ENCODE peak calls at places on chromosome 19, in seven cellular contexts. One of them, this sample, is unnamed.

GRCh38 chr19:41398042-41398403 is 405 bp downstream of the BCKDHA start:
- DNase-seq in IMR-90: no peak
- DNase-seq in AG10803: peak; percentile 18
- DNase-seq in cardiac muscle cell: no peak
- DNase-seq in PC-3: no peak
- DNase-seq in AG04450: no peak
- DNase-seq in left lung: no peak
- DNase-seq in this sample: no peak

GRCh38 chr19:5607318-5608270 is 15.0 kb downstream of the SAFB2 start:
- DNase-seq in IMR-90: no peak
- DNase-seq in AG10803: no peak
- DNase-seq in cardiac muscle cell: no peak
- DNase-seq in PC-3: peak; percentile 56
- DNase-seq in AG04450: no peak
- DNase-seq in left lung: no peak
- DNase-seq in this sample: no peak

GRCh38 chr19:3276341-3276799 is 51.9 kb downstream of the CELF5 start:
- DNase-seq in IMR-90: no peak
- DNase-seq in AG10803: no peak
- DNase-seq in cardiac muscle cell: no peak
- DNase-seq in PC-3: peak; percentile 75
- DNase-seq in AG04450: no peak
- DNase-seq in left lung: no peak
- DNase-seq in this sample: peak; percentile 92

GRCh38 chr19:45440259-45440638 is 16.5 kb upstream of the ERCC1 start:
- DNase-seq in IMR-90: no peak
- DNase-seq in AG10803: no peak
- DNase-seq in cardiac muscle cell: no peak
- DNase-seq in PC-3: no peak
- DNase-seq in AG04450: no peak
- DNase-seq in left lung: no peak
- DNase-seq in this sample: no peak

GRCh38 chr19:2683430-2683995 is 19.0 kb downstream of the GNG7 start:
- DNase-seq in IMR-90: no peak
- DNase-seq in AG10803: no peak
- DNase-seq in cardiac muscle cell: no peak
- DNase-seq in PC-3: no peak
- DNase-seq in AG04450: no peak
- DNase-seq in left lung: no peak
- DNase-seq in this sample: no peak

GRCh38 chr19:54302252-54302651 is 10.7 kb downstream of the LILRA5 start:
- DNase-seq in IMR-90: no peak
- DNase-seq in AG10803: no peak
- DNase-seq in cardiac muscle cell: no peak
- DNase-seq in PC-3: no peak
- DNase-seq in AG04450: no peak
- DNase-seq in left lung: no peak
- DNase-seq in this sample: no peak

GRCh38 chr19:42091300-42092266 is 15.6 kb downstream of the ZNF574 start:
- DNase-seq in IMR-90: peak; percentile 64
- DNase-seq in AG10803: peak; percentile 54
- DNase-seq in cardiac muscle cell: peak; percentile 55
- DNase-seq in PC-3: peak; percentile 49
- DNase-seq in AG04450: no peak
- DNase-seq in left lung: peak; percentile 76
- DNase-seq in this sample: peak; percentile 46

GRCh38 chr19:5447700-5448311 is 7.4 kb upstream of the ZNRF4 start:
- DNase-seq in IMR-90: no peak
- DNase-seq in AG10803: peak; percentile 34
- DNase-seq in cardiac muscle cell: no peak
- DNase-seq in PC-3: no peak
- DNase-seq in AG04450: no peak
- DNase-seq in left lung: no peak
- DNase-seq in this sample: peak; percentile 42

GRCh38 chr19:8391274-8392016 is 1.3 kb downstream of the RAB11B start:
- DNase-seq in IMR-90: no peak
- DNase-seq in AG10803: no peak
- DNase-seq in cardiac muscle cell: no peak
- DNase-seq in PC-3: no peak
- DNase-seq in AG04450: no peak
- DNase-seq in left lung: no peak
- DNase-seq in this sample: no peak

GRCh38 chr19:38047641-38048040 is 140.6 kb downstream of the SIPA1L3 start:
- DNase-seq in IMR-90: no peak
- DNase-seq in AG10803: no peak
- DNase-seq in cardiac muscle cell: no peak
- DNase-seq in PC-3: no peak
- DNase-seq in AG04450: no peak
- DNase-seq in left lung: peak; percentile 57
- DNase-seq in this sample: peak; percentile 15

GRCh38 chr19:2478324-2478755 is 2.4 kb downstream of the GADD45B start:
- DNase-seq in IMR-90: peak; percentile 64
- DNase-seq in AG10803: peak; percentile 79
- DNase-seq in cardiac muscle cell: peak; percentile 59
- DNase-seq in PC-3: peak; percentile 53
- DNase-seq in AG04450: no peak
- DNase-seq in left lung: no peak
- DNase-seq in this sample: peak; percentile 91

GRCh38 chr19:45136507-45137178 is 24.1 kb downstream of the NKPD1 start:
- DNase-seq in IMR-90: no peak
- DNase-seq in AG10803: no peak
- DNase-seq in cardiac muscle cell: no peak
- DNase-seq in PC-3: no peak
- DNase-seq in AG04450: no peak
- DNase-seq in left lung: no peak
- DNase-seq in this sample: no peak

GRCh38 chr19:55044286-55044685 is 6.2 kb upstream of the GP6 start:
- DNase-seq in IMR-90: no peak
- DNase-seq in AG10803: no peak
- DNase-seq in cardiac muscle cell: no peak
- DNase-seq in PC-3: no peak
- DNase-seq in AG04450: no peak
- DNase-seq in left lung: no peak
- DNase-seq in this sample: no peak

GRCh38 chr19:16205205-16206045 is 7.7 kb downstream of the AP1M1 start:
- DNase-seq in IMR-90: no peak
- DNase-seq in AG10803: no peak
- DNase-seq in cardiac muscle cell: no peak
- DNase-seq in PC-3: no peak
- DNase-seq in AG04450: no peak
- DNase-seq in left lung: no peak
- DNase-seq in this sample: no peak

DNA sequence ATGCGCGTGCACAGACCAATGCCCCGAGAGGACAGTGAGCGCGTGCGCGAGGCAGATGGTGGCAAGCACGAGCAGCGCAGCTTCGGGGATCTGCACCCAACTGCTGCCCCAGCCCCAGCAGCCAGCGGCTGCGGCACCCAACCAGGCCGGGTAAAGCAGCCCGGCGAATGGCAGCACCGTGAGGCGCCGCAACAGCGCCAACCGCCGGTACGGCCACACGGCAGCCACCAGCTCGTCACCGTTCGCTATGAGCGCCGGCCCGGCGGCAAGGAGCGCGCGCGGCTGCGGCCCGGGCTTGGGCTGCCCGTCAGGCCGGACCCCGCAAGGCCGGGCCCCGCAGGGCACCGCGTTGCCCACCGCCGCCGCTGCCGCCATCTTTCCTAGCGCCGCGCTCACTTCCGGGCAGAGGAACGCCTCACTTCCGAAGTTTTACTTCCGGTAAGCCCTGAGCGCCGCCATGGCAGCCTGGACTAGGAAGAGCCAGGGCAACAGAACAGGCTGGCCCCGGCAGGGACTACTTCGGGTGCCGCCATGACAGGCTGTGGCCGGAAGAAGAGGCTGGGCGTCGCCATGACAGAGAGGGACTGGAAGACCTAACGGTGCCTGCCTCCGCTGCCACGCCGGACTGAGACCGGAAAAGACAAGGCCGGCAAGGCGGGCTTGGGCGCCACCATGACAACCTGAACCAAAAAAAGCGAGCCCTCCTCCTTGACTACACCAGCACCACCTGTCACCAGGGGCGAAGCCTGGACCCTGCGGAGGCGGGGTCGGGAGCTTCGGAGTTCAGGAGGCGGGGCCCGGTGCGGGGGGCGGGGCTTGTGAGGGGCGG is at the start of gene ATP13A1:
- DNase-seq in IMR-90: peak; percentile 97
- DNase-seq in AG10803: peak; percentile 98
- DNase-seq in cardiac muscle cell: peak; percentile 98
- DNase-seq in PC-3: peak; percentile 94
- DNase-seq in AG04450: peak; percentile 94
- DNase-seq in left lung: peak; percentile 99
- DNase-seq in this sample: peak; percentile 98
- TF ChIP-seq CTCF in IMR-90: no peak
- TF ChIP-seq CTCF in AG10803: peak; percentile 14
- TF ChIP-seq CTCF in cardiac muscle cell: no peak
- TF ChIP-seq CTCF in PC-3: no peak
- TF ChIP-seq CTCF in AG04450: no peak
- TF ChIP-seq CTCF in left lung: no peak
- TF ChIP-seq CTCF in this sample: peak; percentile 27

DNA sequence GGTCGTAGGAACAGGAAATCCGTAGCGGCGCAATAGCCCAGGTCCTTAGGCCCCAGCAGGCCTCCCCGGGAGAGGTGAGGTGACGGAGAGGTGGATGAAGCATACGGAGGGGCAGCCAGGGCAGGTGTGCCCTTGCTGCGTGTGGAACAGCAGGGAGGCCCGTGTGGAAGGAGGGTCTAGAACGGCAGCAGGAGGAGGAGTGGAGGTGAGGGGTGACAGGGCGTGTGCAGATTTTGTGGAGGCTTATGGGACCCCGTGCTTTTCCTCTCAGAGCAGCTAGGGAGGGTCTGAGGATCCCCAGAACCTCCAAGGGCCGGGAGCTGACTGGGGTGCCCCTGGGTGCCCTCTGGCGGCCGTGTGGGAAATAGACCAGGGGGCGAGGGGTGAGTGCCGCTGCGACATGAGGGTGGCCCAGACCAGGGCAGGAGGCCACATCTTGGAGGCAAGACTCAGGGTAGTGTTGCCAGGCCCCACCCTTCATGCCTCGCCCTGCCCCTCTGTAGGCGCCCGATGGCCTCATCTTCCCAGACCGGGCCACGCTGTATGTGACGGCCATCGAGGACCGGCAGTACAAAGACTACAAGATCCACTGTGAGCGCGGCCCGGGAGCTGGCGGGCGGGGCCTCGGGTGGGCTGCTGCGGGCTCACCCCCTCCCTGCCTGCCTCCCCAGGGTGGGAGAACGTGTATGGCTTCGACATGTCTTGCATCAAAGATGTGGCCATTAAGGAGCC is 5.0 kb upstream of the ADM5 start:
- DNase-seq in IMR-90: no peak
- DNase-seq in AG10803: no peak
- DNase-seq in cardiac muscle cell: peak; percentile 34
- DNase-seq in PC-3: peak; percentile 35
- DNase-seq in AG04450: no peak
- DNase-seq in left lung: peak; percentile 79
- DNase-seq in this sample: peak; percentile 47
- TF ChIP-seq CTCF in IMR-90: peak; percentile 28
- TF ChIP-seq CTCF in AG10803: peak; percentile 53
- TF ChIP-seq CTCF in cardiac muscle cell: peak; percentile 43
- TF ChIP-seq CTCF in PC-3: peak; percentile 70
- TF ChIP-seq CTCF in AG04450: peak; percentile 50
- TF ChIP-seq CTCF in left lung: no peak
- TF ChIP-seq CTCF in this sample: peak; percentile 63

DNA sequence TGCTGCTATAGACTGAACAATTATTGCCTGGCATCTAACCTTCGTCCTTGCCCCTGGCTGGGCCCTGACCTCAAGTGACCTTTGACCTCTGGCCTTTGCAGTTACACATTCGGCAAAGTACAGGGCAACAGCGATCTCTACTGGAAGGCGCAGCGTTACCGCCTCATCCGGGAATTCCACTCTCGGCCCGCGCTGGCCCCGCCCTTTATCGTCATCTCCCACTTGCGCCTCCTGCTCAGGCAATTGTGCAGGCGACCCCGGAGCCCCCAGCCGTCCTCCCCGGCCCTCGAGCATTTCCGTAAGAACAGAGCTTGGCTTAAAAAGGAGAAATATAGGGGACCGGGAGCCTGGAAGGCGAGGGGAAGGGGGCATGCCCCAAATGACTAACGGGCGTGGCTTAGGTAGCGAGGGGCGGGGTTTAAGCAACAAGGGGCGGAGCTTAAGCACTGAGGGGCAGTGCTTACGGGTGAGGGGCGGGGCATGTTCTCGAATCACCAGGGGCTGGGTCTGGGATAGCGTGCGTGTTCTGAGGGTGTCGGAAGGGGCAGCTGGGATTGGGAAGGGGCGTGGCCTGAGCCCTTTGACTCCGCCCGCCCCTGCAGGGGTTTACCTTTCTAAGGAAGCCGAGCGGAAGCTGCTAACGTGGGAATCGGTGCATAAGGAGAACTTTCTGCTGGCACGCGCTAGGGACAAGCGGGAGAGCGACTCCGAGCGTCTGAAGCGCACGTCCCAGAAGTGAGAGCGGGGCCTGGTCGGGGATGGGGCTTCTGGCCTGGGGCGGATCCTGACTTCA is 52.7 kb downstream of the TRPM4 start:
- DNase-seq in IMR-90: no peak
- DNase-seq in AG10803: no peak
- DNase-seq in cardiac muscle cell: peak; percentile 52
- DNase-seq in PC-3: peak; percentile 22
- DNase-seq in AG04450: no peak
- DNase-seq in left lung: peak; percentile 80
- DNase-seq in this sample: peak; percentile 96
- TF ChIP-seq CTCF in IMR-90: no peak
- TF ChIP-seq CTCF in AG10803: no peak
- TF ChIP-seq CTCF in cardiac muscle cell: no peak
- TF ChIP-seq CTCF in PC-3: no peak
- TF ChIP-seq CTCF in AG04450: no peak
- TF ChIP-seq CTCF in left lung: no peak
- TF ChIP-seq CTCF in this sample: peak; percentile 12

GRCh38 chr19:31356587-31357314 is 7.5 kb upstream of the TSHZ3 start:
- DNase-seq in IMR-90: no peak
- DNase-seq in AG10803: no peak
- DNase-seq in cardiac muscle cell: peak; percentile 54
- DNase-seq in PC-3: no peak
- DNase-seq in AG04450: no peak
- DNase-seq in left lung: peak; percentile 91
- DNase-seq in this sample: no peak
- TF ChIP-seq CTCF in IMR-90: no peak
- TF ChIP-seq CTCF in AG10803: no peak
- TF ChIP-seq CTCF in cardiac muscle cell: peak; percentile 41
- TF ChIP-seq CTCF in PC-3: no peak
- TF ChIP-seq CTCF in AG04450: no peak
- TF ChIP-seq CTCF in left lung: peak; percentile 23
- TF ChIP-seq CTCF in this sample: peak; percentile 32